ENCODE peak calls at places on chromosomes 11 and 22, in ten cellular contexts. U is breast epithelium, K is HAP-1, H is psoas muscle, Y is stomach, J is adrenal gland, Q is BE2C, V is GM06990, F is A549, N is thoracic aorta. G is an unnamed sample.

GRCh38 chr11:8775341-8776133 is 92.9 kb downstream of the RPL27A start:
- DNase-seq in U (peak; percentile 65), K (no peak), H (no peak), Y (peak; percentile 42), J (peak; percentile 82), Q (no peak), V (no peak), F (no peak), N (no peak), G (no peak)

GRCh38 chr11:6320411-6321207 is at the start of gene CAVIN3:
- DNase-seq in U (peak; percentile 69), K (no peak), H (peak; percentile 90), Y (peak; percentile 70), J (peak; percentile 86), Q (no peak), V (peak; percentile 49), F (peak; percentile 51), N (peak; percentile 57), G (no peak)

GRCh38 chr11:12290477-12290922 is 86.9 kb upstream of the PARVA start:
- DNase-seq in U (no peak), K (no peak), H (no peak), Y (peak; percentile 15), J (no peak), Q (no peak), V (no peak), F (no peak), N (no peak), G (no peak)

GRCh38 chr11:6757373-6757967 is 14.3 kb downstream of the OR2AG2 start:
- DNase-seq in U (no peak), K (peak; percentile 54), H (peak; percentile 15), Y (peak; percentile 63), J (peak; percentile 81), Q (peak; percentile 22), V (no peak), F (peak; percentile 58), N (no peak), G (peak; percentile 21)

GRCh38 chr22:50302564-50302963 is 4.9 kb downstream of the PLXNB2 start:
- DNase-seq in U (no peak), K (no peak), H (no peak), Y (peak; percentile 25), J (no peak), Q (no peak), V (no peak), F (no peak), N (no peak), G (no peak)

GRCh38 chr11:72716291-72716690 is 35.9 kb downstream of the ARAP1 start:
- DNase-seq in U (no peak), K (no peak), H (no peak), Y (no peak), J (peak; percentile 81), Q (peak; percentile 81), V (no peak), F (no peak), N (no peak), G (no peak)

GRCh38 chr22:46019351-46019750 is 42.4 kb upstream of the WNT7B start:
- DNase-seq in U (no peak), K (no peak), H (no peak), Y (no peak), J (peak; percentile 38), Q (no peak), V (no peak), F (peak; percentile 38), N (no peak), G (no peak)

GRCh38 chr11:70738661-70739060 is 340.3 kb downstream of the CTTN start:
- DNase-seq in U (no peak), K (no peak), H (no peak), Y (no peak), J (no peak), Q (no peak), V (no peak), F (no peak), N (no peak), G (no peak)

GRCh38 chr11:86931965-86932332 is 23.2 kb downstream of the FZD4 start:
- DNase-seq in U (no peak), K (peak; percentile 38), H (no peak), Y (no peak), J (peak; percentile 80), Q (no peak), V (no peak), F (peak; percentile 15), N (no peak), G (no peak)

GRCh38 chr22:32700186-32700882 is 101.2 kb upstream of the TIMP3 start:
- DNase-seq in U (no peak), K (no peak), H (no peak), Y (no peak), J (no peak), Q (no peak), V (no peak), F (no peak), N (no peak), G (no peak)

GRCh38 chr11:11876458-11876857 is 34.7 kb downstream of the USP47 start:
- DNase-seq in U (no peak), K (no peak), H (no peak), Y (no peak), J (no peak), Q (peak; percentile 10), V (no peak), F (peak; percentile 40), N (no peak), G (no peak)

GRCh38 chr11:87722756-87723599 is 452.3 kb downstream of the RAB38 start:
- DNase-seq in U (no peak), K (peak; percentile 19), H (no peak), Y (peak; percentile 43), J (peak; percentile 53), Q (peak; percentile 26), V (no peak), F (peak; percentile 23), N (no peak), G (peak; percentile 38)

GRCh38 chr11:65310756-65311155 is 3.9 kb upstream of the CDC42EP2 start:
- DNase-seq in U (no peak), K (no peak), H (peak; percentile 34), Y (no peak), J (no peak), Q (no peak), V (no peak), F (no peak), N (no peak), G (no peak)

GRCh38 chr11:91538065-91538464 is 686.6 kb upstream of the FAT3 start:
- DNase-seq in U (no peak), K (no peak), H (no peak), Y (no peak), J (no peak), Q (no peak), V (no peak), F (no peak), N (no peak), G (no peak)

GRCh38 chr11:76752321-76753175 is 30.6 kb upstream of the TSKU start:
- DNase-seq in U (peak; percentile 41), K (no peak), H (peak; percentile 89), Y (peak; percentile 71), J (peak; percentile 92), Q (no peak), V (no peak), F (no peak), N (peak; percentile 84), G (no peak)

GRCh38 chr11:13970986-13971385 is 8.5 kb downstream of the SPON1 start:
- DNase-seq in U (peak; percentile 37), K (no peak), H (no peak), Y (peak; percentile 42), J (no peak), Q (no peak), V (no peak), F (peak; percentile 41), N (no peak), G (no peak)

GRCh38 chr11:1307998-1308744 is 1.3 kb downstream of the TOLLIP start:
- DNase-seq in U (no peak), K (no peak), H (no peak), Y (peak; percentile 53), J (peak; percentile 63), Q (no peak), V (no peak), F (no peak), N (no peak), G (no peak)
- H3K4me3 ChIP-seq in U (peak overlapping the region; percentile 88), K (peak overlapping the region; percentile 48), H (peak overlapping the region; percentile 81), Y (peak overlapping the region; percentile 95), J (peak overlapping the region; percentile 99), Q (peak overlapping the region; percentile 52), V (peak overlapping the region; percentile 73), F (peak overlapping the region; percentile 93), N (peak overlapping the region; percentile 89), G (peak overlapping the region; percentile 97)

DNA sequence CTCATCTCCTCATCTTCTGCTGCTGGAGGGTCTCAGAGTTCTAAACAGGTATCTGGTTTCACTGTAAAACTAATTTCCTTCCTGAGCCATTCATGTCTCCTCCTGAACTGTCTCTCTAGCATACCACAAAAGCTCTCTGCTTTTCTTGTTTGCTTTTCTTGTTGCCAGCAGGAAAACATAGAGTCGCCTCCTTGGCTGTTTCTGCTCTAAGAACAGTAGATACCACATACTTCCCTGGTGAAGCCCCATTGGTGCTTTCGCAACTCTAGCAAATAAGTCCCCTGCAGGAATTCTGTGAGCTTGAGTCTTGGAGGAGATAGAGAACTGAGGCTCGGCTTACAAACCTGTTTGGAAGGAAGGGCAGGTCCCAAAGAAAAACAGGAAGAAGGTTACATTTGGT is 7.0 kb downstream of the DIXDC1 start:
- DNase-seq in U (no peak), K (no peak), H (no peak), Y (no peak), J (no peak), Q (no peak), V (no peak), F (peak; percentile 53), N (no peak), G (no peak)
- H3K4me3 ChIP-seq in U (no peak overlapping the region), K (no peak overlapping the region), H (no peak overlapping the region), Y (no peak overlapping the region), J (no peak overlapping the region), Q (no peak overlapping the region), V (no peak overlapping the region), F (no peak overlapping the region), N (peak overlapping the region; percentile 4), G (no peak overlapping the region)

DNA sequence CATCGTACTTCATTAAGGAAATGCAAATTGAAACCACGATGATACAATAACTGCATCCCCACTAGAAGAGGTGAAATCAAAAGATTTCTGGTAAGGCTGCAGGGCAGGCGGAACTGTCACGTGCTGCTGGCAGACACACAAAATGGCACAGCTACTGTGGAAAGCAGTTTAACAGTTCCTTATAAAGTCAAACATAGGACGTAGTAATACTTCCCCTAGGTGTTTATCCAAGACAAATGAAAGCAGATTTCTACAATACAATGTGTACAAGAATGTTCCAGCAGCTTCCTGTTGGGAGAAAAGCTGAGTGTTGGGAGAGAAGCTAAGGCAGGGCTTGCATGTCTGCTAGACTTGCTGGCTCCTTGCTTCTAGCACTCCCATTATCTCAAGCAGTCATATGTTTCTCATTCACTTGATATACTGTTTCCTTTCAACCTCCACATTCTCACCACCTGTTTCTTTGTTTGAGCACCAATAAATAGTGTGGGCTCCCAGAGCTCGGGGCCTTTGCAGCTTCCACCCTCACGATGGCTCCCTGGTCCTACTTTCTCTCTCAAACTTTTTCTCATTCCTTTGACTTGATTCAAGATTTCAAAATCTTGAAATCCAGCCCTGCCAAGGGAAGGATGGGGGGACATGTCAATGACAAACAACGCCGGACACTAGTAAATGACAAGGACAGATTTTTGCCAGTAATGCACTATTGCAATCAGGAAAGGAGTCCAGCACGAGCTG is 21.3 kb upstream of the IL17RA start:
- DNase-seq in U (peak; percentile 46), K (peak; percentile 3), H (no peak), Y (peak; percentile 87), J (peak; percentile 64), Q (no peak), V (no peak), F (no peak), N (no peak), G (no peak)
- H3K4me3 ChIP-seq in U (no peak overlapping the region), K (no peak overlapping the region), H (no peak overlapping the region), Y (no peak overlapping the region), J (no peak overlapping the region), Q (no peak overlapping the region), V (no peak overlapping the region), F (no peak overlapping the region), N (peak overlapping the region; percentile 1), G (no peak overlapping the region)

GRCh38 chr11:35524780-35525179 is 636 bp downstream of the PAMR1 start:
- DNase-seq in U (no peak), K (no peak), H (no peak), Y (no peak), J (no peak), Q (no peak), V (no peak), F (no peak), N (no peak), G (no peak)
- H3K4me3 ChIP-seq in U (peak overlapping the region; percentile 42), K (no peak overlapping the region), H (peak overlapping the region; percentile 44), Y (peak overlapping the region; percentile 40), J (peak overlapping the region; percentile 43), Q (no peak overlapping the region), V (no peak overlapping the region), F (no peak overlapping the region), N (no peak overlapping the region), G (peak overlapping the region; percentile 52)

G was measured in dorsolateral prefrontal cortex.